ENCODE peak calls at places on chromosomes 4 and X, in five cellular contexts. W is spleen, Z is A549, O is SK-N-SH, X is cardiac muscle cell. B is an unnamed sample.

GRCh38 chr4:83548151-83548905 is 12.4 kb downstream of the GPAT3 start:
- DNase-seq in O (no peak), X (peak; percentile 93), Z (peak; percentile 86), W (peak; percentile 86), B (peak; percentile 54)

GRCh38 chr4:67928547-67928946 is 34.7 kb downstream of the TMPRSS11A start:
- DNase-seq in Z (no peak), O (no peak), W (no peak), X (no peak), B (no peak)

GRCh38 chr4:142845293-142846070 is 619 bp downstream of the INPP4B start:
- DNase-seq in O (peak; percentile 44), W (peak; percentile 73), X (peak; percentile 19), Z (no peak), B (peak; percentile 5)

GRCh38 chr4:95165926-95166524 is 382.7 kb downstream of the UNC5C start:
- DNase-seq in X (peak; percentile 87), Z (peak; percentile 28), O (peak; percentile 59), W (no peak), B (peak; percentile 35)

GRCh38 chr4:93053140-93053539 is 749.4 kb downstream of the GRID2 start:
- DNase-seq in X (no peak), W (no peak), Z (no peak), O (no peak), B (no peak)

GRCh38 chrX:129600981-129601424 is 53.8 kb downstream of the APLN start:
- DNase-seq in W (no peak), X (peak; percentile 32), O (peak; percentile 51), Z (peak; percentile 30), B (no peak)

GRCh38 chr4:176066757-176067156 is 1.1 kb downstream of the WDR17 start:
- DNase-seq in W (no peak), X (no peak), O (no peak), Z (no peak), B (no peak)

GRCh38 chr4:80532674-80533333 is 197.3 kb downstream of the CFAP299 start:
- DNase-seq in X (no peak), Z (no peak), O (no peak), W (no peak), B (no peak)

GRCh38 chr4:140969296-140969695 is 164.0 kb downstream of the RNF150 start:
- DNase-seq in Z (no peak), X (no peak), W (no peak), O (no peak), B (no peak)

GRCh38 chr4:67922697-67923096 is 38.9 kb upstream of the TMPRSS11D start:
- DNase-seq in Z (no peak), O (peak; percentile 15), X (no peak), W (no peak), B (no peak)

GRCh38 chr4:67393699-67394281 is 151.5 kb downstream of the CENPC start:
- DNase-seq in W (no peak), Z (peak; percentile 5), X (peak; percentile 65), O (peak; percentile 16), B (peak; percentile 15)

GRCh38 chr4:154124539-154125255 is 335.8 kb upstream of the SFRP2 start:
- DNase-seq in W (no peak), O (no peak), X (peak; percentile 11), Z (no peak), B (no peak)

GRCh38 chrX:129525162-129525561 is 1.9 kb upstream of the SMARCA1 start:
- DNase-seq in O (no peak), X (no peak), W (no peak), Z (no peak), B (no peak)

GRCh38 chr4:140094701-140095420 is 59.1 kb downstream of the MAML3 start:
- DNase-seq in W (peak; percentile 91), X (no peak), Z (no peak), O (peak; percentile 65), B (no peak)

GRCh38 chr4:32429151-32429550 is 1709.0 kb downstream of the PCDH7 start:
- DNase-seq in Z (no peak), O (no peak), W (no peak), X (peak; percentile 36), B (no peak)
- TF ChIP-seq CTCF in Z (no peak), O (no peak), W (no peak), X (no peak), B (no peak)

DNA sequence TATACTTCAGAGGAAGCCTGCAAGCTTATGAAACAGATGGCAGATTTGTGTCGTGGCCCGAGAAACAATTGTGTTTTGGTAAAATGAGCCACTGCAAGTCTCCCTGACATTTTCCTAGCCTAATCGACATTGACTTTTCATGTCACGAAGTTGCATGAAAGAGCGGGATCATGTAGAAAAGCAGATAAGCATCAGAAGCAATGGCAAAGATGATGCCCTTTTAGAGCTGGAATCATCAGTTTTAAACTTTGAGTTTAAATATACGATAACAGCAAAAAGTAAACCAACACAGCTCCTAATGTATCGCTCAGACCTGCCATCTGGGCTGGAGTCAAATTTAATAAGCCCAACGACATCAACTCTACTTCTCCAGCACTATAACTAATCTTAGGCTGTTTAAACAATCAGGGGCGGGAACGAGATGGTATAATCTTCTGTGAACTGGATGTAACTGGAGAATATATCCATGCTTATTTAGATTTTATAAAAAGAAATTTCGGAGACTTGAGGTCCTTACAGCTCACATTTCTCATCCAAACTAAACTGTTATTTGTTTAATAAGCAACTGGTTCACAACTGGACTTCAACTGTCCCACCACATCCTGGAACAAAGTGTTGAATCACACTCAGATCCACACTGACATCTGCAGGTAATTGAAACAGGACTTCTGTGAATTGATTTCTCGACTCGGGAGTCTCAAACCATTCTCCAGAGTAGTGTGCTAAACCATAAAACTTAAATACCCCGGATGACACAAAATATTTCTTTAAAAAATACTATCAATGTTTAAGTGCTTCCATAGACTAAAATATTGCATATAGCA is 95.1 kb upstream of the PLAC1 start:
- DNase-seq in X (peak; percentile 71), O (no peak), W (no peak), Z (peak; percentile 29), B (no peak)
- TF ChIP-seq CTCF in X (peak; percentile 30), O (peak; percentile 56), W (no peak), Z (peak; percentile 68), B (no peak)

GRCh38 chr4:6191448-6192130 is 8.8 kb downstream of the JAKMIP1 start:
- DNase-seq in W (no peak), X (no peak), O (no peak), Z (no peak), B (no peak)
- TF ChIP-seq CTCF in W (no peak), X (no peak), O (no peak), Z (no peak), B (peak; percentile 15)

GRCh38 chr4:26127851-26128337 is 192.9 kb upstream of the RBPJ start:
- DNase-seq in O (no peak), X (no peak), Z (no peak), W (no peak), B (no peak)
- TF ChIP-seq CTCF in O (no peak), X (no peak), Z (no peak), W (no peak), B (no peak)

DNA sequence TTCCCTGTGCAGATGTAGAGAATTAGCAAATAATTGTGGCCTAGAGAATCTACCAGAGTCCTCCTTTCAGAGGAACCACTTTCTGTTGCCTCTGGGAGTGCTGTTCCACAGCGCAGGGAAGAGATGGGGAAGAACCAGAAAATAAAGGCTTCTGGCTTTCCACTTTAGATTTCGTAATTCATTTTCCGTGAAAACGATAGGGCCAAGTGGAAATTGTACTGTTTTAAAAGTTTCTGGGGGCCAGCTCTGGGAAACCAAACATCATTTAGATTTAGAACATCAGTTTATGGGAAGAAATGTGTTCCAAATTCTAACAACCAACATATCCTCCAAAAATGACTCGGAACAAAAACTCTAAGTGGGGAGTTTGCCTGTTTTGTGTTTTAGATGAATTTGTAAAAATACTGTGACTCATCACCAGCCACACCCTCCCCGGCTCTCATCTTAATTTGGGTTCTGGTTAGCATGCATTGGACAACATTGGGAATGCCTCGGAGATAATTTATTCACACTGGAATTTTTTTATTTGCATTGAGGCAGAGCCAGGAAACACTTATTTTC is 65.2 kb upstream of the LNX1 start:
- DNase-seq in Z (no peak), O (no peak), W (no peak), X (peak; percentile 79), B (no peak)
- TF ChIP-seq CTCF in Z (no peak), O (peak; percentile 49), W (no peak), X (peak; percentile 71), B (no peak)

GRCh38 chr4:86910369-86910768 is 18.1 kb upstream of the C4orf36 start:
- DNase-seq in Z (no peak), X (no peak), W (no peak), O (no peak), B (no peak)
- TF ChIP-seq CTCF in Z (no peak), X (no peak), W (no peak), O (peak; percentile 15), B (no peak)

DNA sequence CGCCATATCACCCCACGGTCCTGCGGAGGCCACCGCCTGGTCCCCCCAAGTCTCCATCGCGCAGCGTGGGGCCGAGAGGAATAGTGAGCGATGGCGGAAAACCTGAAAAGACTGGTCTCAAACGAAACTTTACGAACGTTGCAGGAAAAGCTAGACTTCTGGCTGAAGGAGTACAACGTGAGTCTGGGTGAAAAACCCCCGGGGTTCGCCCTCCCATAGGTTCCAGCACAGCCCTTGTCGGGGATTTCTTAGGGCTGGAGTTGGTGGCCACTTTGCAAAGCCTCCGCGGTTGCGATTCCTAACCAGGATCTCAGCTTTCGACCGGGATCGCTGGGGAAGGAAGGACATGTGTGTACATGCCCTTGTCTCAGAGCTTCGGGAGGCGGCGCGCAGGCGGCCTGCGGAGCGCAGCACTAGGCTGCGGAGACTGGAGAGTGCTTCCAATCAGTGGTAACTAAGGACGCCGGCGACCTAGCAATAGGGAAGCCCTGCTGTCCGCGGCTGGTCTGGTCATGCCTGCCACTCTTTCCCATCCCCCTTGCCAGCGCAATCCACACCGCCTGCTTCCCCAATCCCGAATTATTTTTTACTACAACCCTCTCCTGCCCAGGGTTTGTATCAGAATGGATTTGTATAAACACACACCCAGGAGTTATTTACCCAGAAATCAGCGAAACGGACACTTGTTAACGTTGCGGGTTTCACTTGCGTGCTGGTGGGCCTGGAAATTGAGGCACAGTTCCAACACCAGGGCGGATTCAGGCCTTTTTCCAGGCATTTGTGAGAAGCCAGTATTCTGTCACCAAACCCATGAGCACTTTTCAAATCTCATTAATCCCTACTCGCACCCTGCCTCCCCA is 741 bp downstream of the SPATA18 start:
- DNase-seq in X (peak; percentile 91), W (peak; percentile 80), O (peak; percentile 75), Z (peak; percentile 62), B (peak; percentile 54)
- TF ChIP-seq CTCF in X (no peak), W (no peak), O (no peak), Z (no peak), B (no peak)

DNA sequence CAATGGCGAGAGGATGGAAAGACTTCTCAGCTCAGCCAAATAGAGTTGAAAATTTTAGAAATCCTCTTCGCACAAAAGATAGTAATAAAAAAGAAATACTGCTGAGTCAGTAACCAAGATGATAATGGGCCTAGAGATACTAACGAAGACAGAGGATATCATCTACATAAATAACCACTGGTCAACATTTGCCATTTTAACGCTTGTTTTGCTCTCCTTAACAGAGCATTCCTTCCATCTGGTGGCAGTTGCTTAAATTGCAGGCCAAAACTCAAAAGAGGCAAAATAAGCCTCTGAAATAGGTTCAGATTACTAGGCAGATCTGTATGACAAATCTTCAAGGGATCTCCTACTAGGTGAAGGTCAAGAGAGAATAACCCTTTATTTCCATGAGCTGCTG is 51.7 kb upstream of the MCF2 start:
- DNase-seq in X (peak; percentile 39), Z (peak; percentile 1), O (no peak), W (no peak), B (no peak)
- TF ChIP-seq CTCF in X (peak; percentile 43), Z (peak; percentile 29), O (peak; percentile 59), W (no peak), B (peak; percentile 20)

B was measured in GM10248.